ENCODE peak calls at places on chromosomes 6 and 20, in seven cellular contexts. One of them, this sample, is unnamed.
A peak's percentile ranks its signal among the peaks of the same experiment; 100 is the strongest.

GRCh38 chr6:54282186-54282585 is 26.1 kb upstream of the TINAG start:
- DNase-seq in tibial artery: no peak
- DNase-seq in fibroblast of gingiva: peak; percentile 64
- DNase-seq in AG08396: no peak
- DNase-seq in NCI-H345: no peak
- DNase-seq in effector CD4-positive, alpha-beta T cell: no peak
- DNase-seq in hypothalamus: no peak
- DNase-seq in this sample: no peak

GRCh38 chr20:62136283-62137091 is 6.7 kb downstream of the PSMA7 start:
- DNase-seq in AG08396: peak; percentile 72
- DNase-seq in NCI-H345: peak; percentile 61
- DNase-seq in hypothalamus: no peak
- DNase-seq in tibial artery: peak; percentile 81
- DNase-seq in fibroblast of gingiva: peak; percentile 61
- DNase-seq in effector CD4-positive, alpha-beta T cell: peak; percentile 67
- DNase-seq in this sample: no peak

GRCh38 chr6:71979911-71980310 is 93.6 kb downstream of the RIMS1 start:
- DNase-seq in NCI-H345: no peak
- DNase-seq in effector CD4-positive, alpha-beta T cell: no peak
- DNase-seq in tibial artery: no peak
- DNase-seq in hypothalamus: no peak
- DNase-seq in fibroblast of gingiva: no peak
- DNase-seq in AG08396: no peak
- DNase-seq in this sample: no peak

GRCh38 chr6:131914234-131914633 is 36.9 kb downstream of the CCN2 start:
- DNase-seq in AG08396: no peak
- DNase-seq in tibial artery: no peak
- DNase-seq in fibroblast of gingiva: no peak
- DNase-seq in NCI-H345: no peak
- DNase-seq in effector CD4-positive, alpha-beta T cell: no peak
- DNase-seq in hypothalamus: no peak
- DNase-seq in this sample: no peak

GRCh38 chr6:157206359-157206815 is 116.9 kb downstream of the TMEM242 start:
- DNase-seq in fibroblast of gingiva: no peak
- DNase-seq in AG08396: no peak
- DNase-seq in hypothalamus: no peak
- DNase-seq in NCI-H345: no peak
- DNase-seq in tibial artery: no peak
- DNase-seq in effector CD4-positive, alpha-beta T cell: no peak
- DNase-seq in this sample: no peak

GRCh38 chr6:170584954-170585498 is 589 bp upstream of the PDCD2 start:
- DNase-seq in AG08396: no peak
- DNase-seq in tibial artery: no peak
- DNase-seq in NCI-H345: no peak
- DNase-seq in fibroblast of gingiva: no peak
- DNase-seq in effector CD4-positive, alpha-beta T cell: no peak
- DNase-seq in hypothalamus: no peak
- DNase-seq in this sample: no peak

GRCh38 chr6:140281236-140281635 is 906.8 kb upstream of the CITED2 start:
- DNase-seq in NCI-H345: no peak
- DNase-seq in tibial artery: no peak
- DNase-seq in AG08396: no peak
- DNase-seq in hypothalamus: no peak
- DNase-seq in effector CD4-positive, alpha-beta T cell: no peak
- DNase-seq in fibroblast of gingiva: no peak
- DNase-seq in this sample: no peak

GRCh38 chr20:63702751-63703470 is 4.9 kb downstream of the ARFRP1 start:
- DNase-seq in effector CD4-positive, alpha-beta T cell: no peak
- DNase-seq in fibroblast of gingiva: no peak
- DNase-seq in NCI-H345: no peak
- DNase-seq in AG08396: peak; percentile 6
- DNase-seq in hypothalamus: no peak
- DNase-seq in tibial artery: peak; percentile 56
- DNase-seq in this sample: no peak

GRCh38 chr20:2210646-2211556 is 84.9 kb upstream of the TGM3 start:
- DNase-seq in effector CD4-positive, alpha-beta T cell: no peak
- DNase-seq in fibroblast of gingiva: peak; percentile 71
- DNase-seq in hypothalamus: no peak
- DNase-seq in tibial artery: no peak
- DNase-seq in NCI-H345: no peak
- DNase-seq in AG08396: peak; percentile 34
- DNase-seq in this sample: no peak

GRCh38 chr6:44275749-44276648 is 5.7 kb downstream of the TMEM151B start:
- DNase-seq in fibroblast of gingiva: no peak
- DNase-seq in NCI-H345: no peak
- DNase-seq in hypothalamus: no peak
- DNase-seq in AG08396: peak; percentile 57
- DNase-seq in effector CD4-positive, alpha-beta T cell: no peak
- DNase-seq in tibial artery: no peak
- DNase-seq in this sample: peak; percentile 16

GRCh38 chr6:166570929-166571699 is 15.4 kb downstream of the RAMACL start:
- DNase-seq in NCI-H345: no peak
- DNase-seq in fibroblast of gingiva: no peak
- DNase-seq in hypothalamus: no peak
- DNase-seq in AG08396: no peak
- DNase-seq in tibial artery: no peak
- DNase-seq in effector CD4-positive, alpha-beta T cell: no peak
- DNase-seq in this sample: no peak

GRCh38 chr6:111793711-111794111 is 79.5 kb downstream of the FYN start:
- DNase-seq in AG08396: no peak
- DNase-seq in fibroblast of gingiva: no peak
- DNase-seq in hypothalamus: no peak
- DNase-seq in tibial artery: no peak
- DNase-seq in effector CD4-positive, alpha-beta T cell: peak; percentile 25
- DNase-seq in NCI-H345: no peak
- DNase-seq in this sample: no peak

GRCh38 chr6:149761438-149761837 is 11.9 kb downstream of the PCMT1 start:
- DNase-seq in NCI-H345: no peak
- DNase-seq in hypothalamus: no peak
- DNase-seq in tibial artery: no peak
- DNase-seq in effector CD4-positive, alpha-beta T cell: no peak
- DNase-seq in fibroblast of gingiva: no peak
- DNase-seq in AG08396: no peak
- DNase-seq in this sample: no peak

GRCh38 chr20:36941403-36941835 is 10.1 kb downstream of the SAMHD1 start:
- DNase-seq in effector CD4-positive, alpha-beta T cell: peak; percentile 13
- DNase-seq in NCI-H345: no peak
- DNase-seq in tibial artery: no peak
- DNase-seq in AG08396: no peak
- DNase-seq in fibroblast of gingiva: peak; percentile 42
- DNase-seq in hypothalamus: no peak
- DNase-seq in this sample: no peak

GRCh38 chr20:41482647-41483552 is 116.3 kb upstream of the EMILIN3 start:
- DNase-seq in effector CD4-positive, alpha-beta T cell: no peak
- DNase-seq in fibroblast of gingiva: peak; percentile 87
- DNase-seq in tibial artery: no peak
- DNase-seq in NCI-H345: no peak
- DNase-seq in hypothalamus: no peak
- DNase-seq in AG08396: peak; percentile 62
- DNase-seq in this sample: no peak

GRCh38 chr6:143843689-143844405 is 709 bp downstream of the LTV1 start:
- DNase-seq in AG08396: no peak
- DNase-seq in hypothalamus: no peak
- DNase-seq in effector CD4-positive, alpha-beta T cell: peak; percentile 11
- DNase-seq in tibial artery: no peak
- DNase-seq in fibroblast of gingiva: no peak
- DNase-seq in NCI-H345: peak; percentile 24
- DNase-seq in this sample: no peak

GRCh38 chr6:29847871-29848630 is 20.4 kb downstream of the HLA-G start:
- DNase-seq in tibial artery: peak; percentile 80
- DNase-seq in hypothalamus: peak; percentile 13
- DNase-seq in AG08396: peak; percentile 72
- DNase-seq in effector CD4-positive, alpha-beta T cell: peak; percentile 84
- DNase-seq in NCI-H345: peak; percentile 62
- DNase-seq in fibroblast of gingiva: peak; percentile 32
- DNase-seq in this sample: peak; percentile 61

GRCh38 chr6:41647061-41647511 is 8.8 kb downstream of the MDFI start:
- DNase-seq in tibial artery: peak; percentile 28
- DNase-seq in AG08396: no peak
- DNase-seq in NCI-H345: no peak
- DNase-seq in effector CD4-positive, alpha-beta T cell: no peak
- DNase-seq in hypothalamus: no peak
- DNase-seq in fibroblast of gingiva: peak; percentile 38
- DNase-seq in this sample: no peak

GRCh38 chr20:36546111-36546736 is 4.9 kb downstream of the MYL9 start:
- DNase-seq in fibroblast of gingiva: no peak
- DNase-seq in hypothalamus: no peak
- DNase-seq in NCI-H345: no peak
- DNase-seq in tibial artery: peak; percentile 68
- DNase-seq in AG08396: no peak
- DNase-seq in effector CD4-positive, alpha-beta T cell: no peak
- DNase-seq in this sample: no peak

GRCh38 chr6:142756215-142756630 is 188.8 kb downstream of the HIVEP2 start:
- DNase-seq in hypothalamus: no peak
- DNase-seq in NCI-H345: no peak
- DNase-seq in fibroblast of gingiva: peak; percentile 9
- DNase-seq in tibial artery: no peak
- DNase-seq in effector CD4-positive, alpha-beta T cell: no peak
- DNase-seq in AG08396: peak; percentile 52
- DNase-seq in this sample: no peak

GRCh38 chr6:145483191-145483996 is 251.9 kb downstream of the EPM2A start:
- DNase-seq in NCI-H345: no peak
- DNase-seq in fibroblast of gingiva: no peak
- DNase-seq in AG08396: no peak
- DNase-seq in tibial artery: no peak
- DNase-seq in effector CD4-positive, alpha-beta T cell: no peak
- DNase-seq in hypothalamus: no peak
- DNase-seq in this sample: no peak

GRCh38 chr6:56953597-56954388 is 1.1 kb upstream of the BEND6 start:
- DNase-seq in AG08396: no peak
- DNase-seq in fibroblast of gingiva: peak; percentile 17
- DNase-seq in hypothalamus: no peak
- DNase-seq in tibial artery: no peak
- DNase-seq in NCI-H345: no peak
- DNase-seq in effector CD4-positive, alpha-beta T cell: no peak
- DNase-seq in this sample: no peak

GRCh38 chr20:5197270-5197827 is 70.5 kb downstream of the CDS2 start:
- DNase-seq in fibroblast of gingiva: no peak
- DNase-seq in effector CD4-positive, alpha-beta T cell: no peak
- DNase-seq in AG08396: no peak
- DNase-seq in tibial artery: no peak
- DNase-seq in hypothalamus: no peak
- DNase-seq in NCI-H345: no peak
- DNase-seq in this sample: no peak

This sample was measured in NCI-H774.